ENCODE peak calls at places on chromosomes 13 and 19, in ten cellular contexts. One of them, this sample, is unnamed.

GRCh38 chr13:38483623-38484022 is 134.0 kb downstream of the UFM1 start:
- DNase-seq in amygdala: no peak
- DNase-seq in astrocyte of the spinal cord: no peak
- DNase-seq in H9: no peak
- DNase-seq in uterus: no peak
- DNase-seq in tibial nerve: no peak
- DNase-seq in AG04449: no peak
- DNase-seq in chondrocyte: no peak
- DNase-seq in activated T-cell treated with anti-CD3 and anti-CD28 coated beads for 1 hour: no peak
- DNase-seq in NCI-H1048: no peak
- DNase-seq in this sample: no peak

GRCh38 chr13:32911506-32911905 is 104.7 kb upstream of the KL start:
- DNase-seq in astrocyte of the spinal cord: peak
- DNase-seq in H9: peak
- DNase-seq in NCI-H1048: no peak
- DNase-seq in tibial nerve: no peak
- DNase-seq in uterus: no peak
- DNase-seq in chondrocyte: no peak
- DNase-seq in amygdala: no peak
- DNase-seq in AG04449: peak
- DNase-seq in activated T-cell treated with anti-CD3 and anti-CD28 coated beads for 1 hour: no peak
- DNase-seq in this sample: no peak

GRCh38 chr13:25064396-25064795 is 31.5 kb upstream of the PABPC3 start:
- DNase-seq in H9: no peak
- DNase-seq in tibial nerve: no peak
- DNase-seq in uterus: no peak
- DNase-seq in amygdala: no peak
- DNase-seq in AG04449: no peak
- DNase-seq in activated T-cell treated with anti-CD3 and anti-CD28 coated beads for 1 hour: no peak
- DNase-seq in NCI-H1048: no peak
- DNase-seq in chondrocyte: no peak
- DNase-seq in astrocyte of the spinal cord: no peak
- DNase-seq in this sample: no peak

GRCh38 chr19:46650445-46650844 is 10.5 kb downstream of the DACT3 start:
- DNase-seq in tibial nerve: no peak
- DNase-seq in AG04449: no peak
- DNase-seq in astrocyte of the spinal cord: no peak
- DNase-seq in uterus: no peak
- DNase-seq in chondrocyte: no peak
- DNase-seq in activated T-cell treated with anti-CD3 and anti-CD28 coated beads for 1 hour: no peak
- DNase-seq in amygdala: no peak
- DNase-seq in H9: no peak
- DNase-seq in NCI-H1048: no peak
- DNase-seq in this sample: no peak

GRCh38 chr19:7831452-7831851 is 1.4 kb downstream of the EVI5L start:
- DNase-seq in amygdala: no peak
- DNase-seq in activated T-cell treated with anti-CD3 and anti-CD28 coated beads for 1 hour: no peak
- DNase-seq in chondrocyte: no peak
- DNase-seq in astrocyte of the spinal cord: no peak
- DNase-seq in AG04449: no peak
- DNase-seq in tibial nerve: no peak
- DNase-seq in uterus: no peak
- DNase-seq in H9: peak
- DNase-seq in NCI-H1048: no peak
- DNase-seq in this sample: no peak

GRCh38 chr19:38557205-38557799 is 60.5 kb downstream of the MAP4K1 start:
- DNase-seq in amygdala: no peak
- DNase-seq in chondrocyte: peak
- DNase-seq in tibial nerve: no peak
- DNase-seq in uterus: no peak
- DNase-seq in H9: no peak
- DNase-seq in astrocyte of the spinal cord: no peak
- DNase-seq in AG04449: no peak
- DNase-seq in NCI-H1048: no peak
- DNase-seq in activated T-cell treated with anti-CD3 and anti-CD28 coated beads for 1 hour: no peak
- DNase-seq in this sample: no peak

GRCh38 chr19:15014579-15014978 is 34.7 kb upstream of the CASP14 start:
- DNase-seq in chondrocyte: no peak
- DNase-seq in tibial nerve: no peak
- DNase-seq in amygdala: no peak
- DNase-seq in uterus: no peak
- DNase-seq in AG04449: no peak
- DNase-seq in NCI-H1048: no peak
- DNase-seq in astrocyte of the spinal cord: no peak
- DNase-seq in H9: peak
- DNase-seq in activated T-cell treated with anti-CD3 and anti-CD28 coated beads for 1 hour: no peak
- DNase-seq in this sample: no peak

GRCh38 chr13:30191491-30192100 is 115.8 kb downstream of the KATNAL1 start:
- DNase-seq in H9: no peak
- DNase-seq in tibial nerve: no peak
- DNase-seq in astrocyte of the spinal cord: peak
- DNase-seq in NCI-H1048: no peak
- DNase-seq in chondrocyte: no peak
- DNase-seq in amygdala: no peak
- DNase-seq in activated T-cell treated with anti-CD3 and anti-CD28 coated beads for 1 hour: no peak
- DNase-seq in uterus: no peak
- DNase-seq in AG04449: no peak
- DNase-seq in this sample: no peak

GRCh38 chr19:53553865-53554791 is 16.2 kb downstream of the ZNF331 start:
- DNase-seq in amygdala: peak
- DNase-seq in AG04449: no peak
- DNase-seq in NCI-H1048: no peak
- DNase-seq in tibial nerve: peak
- DNase-seq in astrocyte of the spinal cord: peak
- DNase-seq in activated T-cell treated with anti-CD3 and anti-CD28 coated beads for 1 hour: peak
- DNase-seq in uterus: peak
- DNase-seq in H9: no peak
- DNase-seq in chondrocyte: no peak
- DNase-seq in this sample: peak

GRCh38 chr13:40255551-40255950 is 410.9 kb downstream of the FOXO1 start:
- DNase-seq in tibial nerve: no peak
- DNase-seq in amygdala: no peak
- DNase-seq in AG04449: no peak
- DNase-seq in H9: no peak
- DNase-seq in chondrocyte: no peak
- DNase-seq in activated T-cell treated with anti-CD3 and anti-CD28 coated beads for 1 hour: no peak
- DNase-seq in uterus: no peak
- DNase-seq in NCI-H1048: no peak
- DNase-seq in astrocyte of the spinal cord: no peak
- DNase-seq in this sample: no peak

GRCh38 chr13:76425930-76426329 is 460.3 kb downstream of the KCTD12 start:
- DNase-seq in AG04449: no peak
- DNase-seq in NCI-H1048: no peak
- DNase-seq in amygdala: no peak
- DNase-seq in chondrocyte: no peak
- DNase-seq in activated T-cell treated with anti-CD3 and anti-CD28 coated beads for 1 hour: no peak
- DNase-seq in astrocyte of the spinal cord: peak
- DNase-seq in uterus: no peak
- DNase-seq in tibial nerve: no peak
- DNase-seq in H9: no peak
- DNase-seq in this sample: no peak

GRCh38 chr13:113143466-113144254 is 14.8 kb upstream of the PROZ start:
- DNase-seq in activated T-cell treated with anti-CD3 and anti-CD28 coated beads for 1 hour: no peak
- DNase-seq in tibial nerve: no peak
- DNase-seq in uterus: no peak
- DNase-seq in chondrocyte: no peak
- DNase-seq in amygdala: no peak
- DNase-seq in astrocyte of the spinal cord: no peak
- DNase-seq in AG04449: no peak
- DNase-seq in H9: peak
- DNase-seq in NCI-H1048: no peak
- DNase-seq in this sample: no peak

GRCh38 chr19:30287973-30288372 is 84.2 kb upstream of the ZNF536 start:
- DNase-seq in chondrocyte: no peak
- DNase-seq in AG04449: no peak
- DNase-seq in activated T-cell treated with anti-CD3 and anti-CD28 coated beads for 1 hour: no peak
- DNase-seq in amygdala: no peak
- DNase-seq in NCI-H1048: no peak
- DNase-seq in uterus: no peak
- DNase-seq in tibial nerve: no peak
- DNase-seq in H9: no peak
- DNase-seq in astrocyte of the spinal cord: no peak
- DNase-seq in this sample: no peak